ENCODE peak calls at places on chromosomes 6 and 20, in eight cellular contexts. One of them, this sample, is unnamed.

GRCh38 chr6:160750276-160750689 is 48.2 kb downstream of the PLG start:
- DNase-seq in epithelial cell of esophagus: peak
- DNase-seq in AG04450: no peak
- DNase-seq in pancreas: no peak
- DNase-seq in brain microvascular endothelial cell: no peak
- DNase-seq in IMR-90: no peak
- DNase-seq in body of pancreas: no peak
- DNase-seq in HFFc6: no peak
- DNase-seq in this sample: peak

GRCh38 chr6:91082311-91082803 is 495.5 kb upstream of the MAP3K7 start:
- DNase-seq in pancreas: no peak
- DNase-seq in body of pancreas: no peak
- DNase-seq in epithelial cell of esophagus: peak
- DNase-seq in brain microvascular endothelial cell: peak
- DNase-seq in IMR-90: peak
- DNase-seq in HFFc6: no peak
- DNase-seq in AG04450: no peak
- DNase-seq in this sample: no peak

GRCh38 chr6:41430875-41431274 is 95.5 kb downstream of the NCR2 start:
- DNase-seq in IMR-90: peak
- DNase-seq in brain microvascular endothelial cell: peak
- DNase-seq in pancreas: no peak
- DNase-seq in body of pancreas: no peak
- DNase-seq in AG04450: no peak
- DNase-seq in HFFc6: peak
- DNase-seq in epithelial cell of esophagus: peak
- DNase-seq in this sample: peak

GRCh38 chr20:528923-529594 is 14.5 kb downstream of the CSNK2A1 start:
- DNase-seq in HFFc6: peak
- DNase-seq in pancreas: no peak
- DNase-seq in brain microvascular endothelial cell: peak
- DNase-seq in epithelial cell of esophagus: peak
- DNase-seq in body of pancreas: no peak
- DNase-seq in AG04450: peak
- DNase-seq in IMR-90: peak
- DNase-seq in this sample: no peak

GRCh38 chr6:621916-622315 is 35.0 kb downstream of the HUS1B start:
- DNase-seq in HFFc6: no peak
- DNase-seq in AG04450: no peak
- DNase-seq in body of pancreas: no peak
- DNase-seq in IMR-90: no peak
- DNase-seq in epithelial cell of esophagus: no peak
- DNase-seq in brain microvascular endothelial cell: no peak
- DNase-seq in pancreas: no peak
- DNase-seq in this sample: no peak

GRCh38 chr6:44081753-44082152 is 45.5 kb downstream of the MRPL14 start:
- DNase-seq in pancreas: no peak
- DNase-seq in AG04450: no peak
- DNase-seq in HFFc6: no peak
- DNase-seq in body of pancreas: no peak
- DNase-seq in IMR-90: no peak
- DNase-seq in epithelial cell of esophagus: no peak
- DNase-seq in brain microvascular endothelial cell: no peak
- DNase-seq in this sample: no peak

GRCh38 chr6:87706187-87706966 is 4.3 kb upstream of the AKIRIN2 start:
- DNase-seq in body of pancreas: no peak
- DNase-seq in epithelial cell of esophagus: no peak
- DNase-seq in brain microvascular endothelial cell: no peak
- DNase-seq in IMR-90: peak
- DNase-seq in HFFc6: peak
- DNase-seq in AG04450: no peak
- DNase-seq in pancreas: no peak
- DNase-seq in this sample: no peak

GRCh38 chr6:143741480-143741879 is 63.7 kb downstream of the PHACTR2 start:
- DNase-seq in body of pancreas: no peak
- DNase-seq in epithelial cell of esophagus: no peak
- DNase-seq in HFFc6: no peak
- DNase-seq in IMR-90: no peak
- DNase-seq in pancreas: no peak
- DNase-seq in AG04450: no peak
- DNase-seq in brain microvascular endothelial cell: no peak
- DNase-seq in this sample: no peak

GRCh38 chr6:29628419-29629281 is 4.3 kb downstream of the GABBR1 start:
- DNase-seq in IMR-90: peak
- DNase-seq in HFFc6: peak
- DNase-seq in pancreas: peak
- DNase-seq in epithelial cell of esophagus: peak
- DNase-seq in brain microvascular endothelial cell: peak
- DNase-seq in body of pancreas: peak
- DNase-seq in AG04450: peak
- DNase-seq in this sample: peak

GRCh38 chr6:128519931-128520435 is 416 bp downstream of the PTPRK start:
- DNase-seq in brain microvascular endothelial cell: no peak
- DNase-seq in IMR-90: no peak
- DNase-seq in pancreas: peak
- DNase-seq in AG04450: no peak
- DNase-seq in body of pancreas: peak
- DNase-seq in epithelial cell of esophagus: peak
- DNase-seq in HFFc6: no peak
- DNase-seq in this sample: no peak

GRCh38 chr6:150617496-150618460 is 18.1 kb downstream of the PLEKHG1 start:
- DNase-seq in IMR-90: no peak
- DNase-seq in AG04450: no peak
- DNase-seq in brain microvascular endothelial cell: no peak
- DNase-seq in epithelial cell of esophagus: peak
- DNase-seq in body of pancreas: no peak
- DNase-seq in pancreas: no peak
- DNase-seq in HFFc6: no peak
- DNase-seq in this sample: no peak

GRCh38 chr6:138577151-138577915 is 78.0 kb upstream of the NHSL1 start:
- DNase-seq in body of pancreas: no peak
- DNase-seq in pancreas: no peak
- DNase-seq in IMR-90: no peak
- DNase-seq in brain microvascular endothelial cell: no peak
- DNase-seq in HFFc6: no peak
- DNase-seq in epithelial cell of esophagus: no peak
- DNase-seq in AG04450: no peak
- DNase-seq in this sample: no peak

GRCh38 chr6:89257781-89258180 is 40.6 kb upstream of the GABRR1 start:
- DNase-seq in AG04450: no peak
- DNase-seq in body of pancreas: no peak
- DNase-seq in HFFc6: no peak
- DNase-seq in epithelial cell of esophagus: no peak
- DNase-seq in IMR-90: no peak
- DNase-seq in pancreas: no peak
- DNase-seq in brain microvascular endothelial cell: no peak
- DNase-seq in this sample: no peak

GRCh38 chr6:129335792-129336191 is 374.2 kb downstream of the ARHGAP18 start:
- DNase-seq in brain microvascular endothelial cell: no peak
- DNase-seq in pancreas: no peak
- DNase-seq in IMR-90: no peak
- DNase-seq in body of pancreas: no peak
- DNase-seq in HFFc6: no peak
- DNase-seq in AG04450: no peak
- DNase-seq in epithelial cell of esophagus: no peak
- DNase-seq in this sample: no peak

GRCh38 chr6:158799051-158799792 is 19.9 kb downstream of the EZR start:
- DNase-seq in AG04450: no peak
- DNase-seq in pancreas: peak
- DNase-seq in brain microvascular endothelial cell: peak
- DNase-seq in epithelial cell of esophagus: peak
- DNase-seq in HFFc6: peak
- DNase-seq in body of pancreas: peak
- DNase-seq in IMR-90: peak
- DNase-seq in this sample: peak

GRCh38 chr6:89708316-89708715 is 69.8 kb upstream of the LYRM2 start:
- DNase-seq in brain microvascular endothelial cell: no peak
- DNase-seq in epithelial cell of esophagus: no peak
- DNase-seq in AG04450: no peak
- DNase-seq in IMR-90: no peak
- DNase-seq in body of pancreas: no peak
- DNase-seq in pancreas: no peak
- DNase-seq in HFFc6: no peak
- DNase-seq in this sample: no peak

GRCh38 chr20:33733654-33734576 is 2.1 kb downstream of the ZNF341 start:
- DNase-seq in IMR-90: peak
- DNase-seq in AG04450: no peak
- DNase-seq in epithelial cell of esophagus: peak
- DNase-seq in body of pancreas: peak
- DNase-seq in pancreas: no peak
- DNase-seq in brain microvascular endothelial cell: peak
- DNase-seq in HFFc6: peak
- DNase-seq in this sample: peak
- TF ChIP-seq CTCF in IMR-90: no peak
- TF ChIP-seq CTCF in AG04450: no peak
- TF ChIP-seq CTCF in epithelial cell of esophagus: no peak
- TF ChIP-seq CTCF in body of pancreas: no peak
- TF ChIP-seq CTCF in pancreas: no peak
- TF ChIP-seq CTCF in brain microvascular endothelial cell: no peak
- TF ChIP-seq CTCF in HFFc6: no peak
- TF ChIP-seq CTCF in this sample: no peak

DNA sequence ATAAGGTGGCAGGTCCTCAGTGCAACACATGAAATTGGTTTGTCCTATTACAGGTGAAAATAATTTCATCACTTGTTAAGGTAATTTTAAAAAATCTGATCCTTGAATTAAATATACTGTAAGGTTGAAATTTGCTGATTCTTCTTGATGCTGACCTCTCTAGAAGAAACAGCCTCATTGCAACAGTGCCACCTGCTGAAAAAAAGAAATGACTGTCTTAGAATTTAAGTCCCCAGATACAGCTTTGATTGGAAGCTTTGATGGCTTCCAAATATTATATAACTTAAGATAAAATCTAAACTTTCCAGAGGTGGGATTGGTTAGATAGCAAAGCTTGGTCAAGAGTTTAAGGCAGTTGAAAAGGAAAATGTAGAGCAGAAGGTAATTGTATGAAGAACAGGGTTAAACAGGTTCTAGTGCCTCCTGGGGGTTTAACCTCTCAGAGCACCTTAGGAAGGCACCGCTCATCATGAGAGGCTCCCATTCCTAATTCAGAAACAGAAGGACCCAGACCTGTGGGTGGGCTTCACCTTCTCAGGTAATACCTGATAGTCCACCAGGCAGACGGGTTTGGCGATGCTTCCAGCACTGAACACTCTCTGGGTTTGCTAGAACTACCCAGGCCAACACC is 401.0 kb downstream of the PAX1 start:
- DNase-seq in pancreas: no peak
- DNase-seq in epithelial cell of esophagus: peak
- DNase-seq in AG04450: no peak
- DNase-seq in body of pancreas: no peak
- DNase-seq in IMR-90: no peak
- DNase-seq in brain microvascular endothelial cell: peak
- DNase-seq in HFFc6: no peak
- DNase-seq in this sample: no peak
- TF ChIP-seq CTCF in pancreas: no peak
- TF ChIP-seq CTCF in epithelial cell of esophagus: peak
- TF ChIP-seq CTCF in AG04450: no peak
- TF ChIP-seq CTCF in body of pancreas: peak
- TF ChIP-seq CTCF in IMR-90: no peak
- TF ChIP-seq CTCF in brain microvascular endothelial cell: no peak
- TF ChIP-seq CTCF in HFFc6: peak
- TF ChIP-seq CTCF in this sample: no peak

DNA sequence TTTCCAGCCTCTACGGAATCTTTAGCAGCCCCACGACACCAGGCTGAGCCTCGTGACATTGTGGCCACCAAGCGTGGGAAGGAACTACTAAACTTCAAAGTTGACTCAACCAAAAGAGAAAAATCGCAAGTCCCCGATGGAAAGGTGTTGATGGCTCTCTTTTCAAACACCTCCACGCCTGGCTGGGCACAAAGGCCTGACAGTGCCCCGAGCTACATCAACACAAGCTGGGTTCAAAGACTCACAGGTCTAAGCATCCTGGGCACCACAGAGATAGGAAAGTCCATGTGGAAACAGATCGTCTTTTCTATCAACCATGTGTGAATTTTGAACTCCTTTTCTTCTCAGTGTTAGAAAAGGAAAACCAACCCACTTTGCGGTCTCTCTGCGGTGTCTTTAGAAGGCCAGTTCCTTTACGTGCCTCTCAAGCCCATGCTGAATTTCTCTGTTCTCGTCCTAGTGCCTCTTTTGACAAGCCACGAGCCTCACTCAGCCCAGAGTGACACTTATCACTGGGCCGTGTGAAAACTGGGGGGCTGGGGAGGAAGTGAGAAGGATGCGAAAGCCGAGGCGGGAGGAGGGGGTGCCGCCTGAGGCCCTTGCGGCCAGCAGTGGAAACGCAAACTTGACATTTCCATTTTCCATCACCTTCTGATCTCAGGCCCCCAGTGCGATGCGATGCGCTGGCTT is 59.4 kb downstream of the GFOD1 start:
- DNase-seq in AG04450: no peak
- DNase-seq in body of pancreas: no peak
- DNase-seq in IMR-90: no peak
- DNase-seq in HFFc6: no peak
- DNase-seq in brain microvascular endothelial cell: no peak
- DNase-seq in pancreas: no peak
- DNase-seq in epithelial cell of esophagus: no peak
- DNase-seq in this sample: no peak
- TF ChIP-seq CTCF in AG04450: peak
- TF ChIP-seq CTCF in body of pancreas: no peak
- TF ChIP-seq CTCF in IMR-90: no peak
- TF ChIP-seq CTCF in HFFc6: no peak
- TF ChIP-seq CTCF in brain microvascular endothelial cell: peak
- TF ChIP-seq CTCF in pancreas: no peak
- TF ChIP-seq CTCF in epithelial cell of esophagus: no peak
- TF ChIP-seq CTCF in this sample: no peak

DNA sequence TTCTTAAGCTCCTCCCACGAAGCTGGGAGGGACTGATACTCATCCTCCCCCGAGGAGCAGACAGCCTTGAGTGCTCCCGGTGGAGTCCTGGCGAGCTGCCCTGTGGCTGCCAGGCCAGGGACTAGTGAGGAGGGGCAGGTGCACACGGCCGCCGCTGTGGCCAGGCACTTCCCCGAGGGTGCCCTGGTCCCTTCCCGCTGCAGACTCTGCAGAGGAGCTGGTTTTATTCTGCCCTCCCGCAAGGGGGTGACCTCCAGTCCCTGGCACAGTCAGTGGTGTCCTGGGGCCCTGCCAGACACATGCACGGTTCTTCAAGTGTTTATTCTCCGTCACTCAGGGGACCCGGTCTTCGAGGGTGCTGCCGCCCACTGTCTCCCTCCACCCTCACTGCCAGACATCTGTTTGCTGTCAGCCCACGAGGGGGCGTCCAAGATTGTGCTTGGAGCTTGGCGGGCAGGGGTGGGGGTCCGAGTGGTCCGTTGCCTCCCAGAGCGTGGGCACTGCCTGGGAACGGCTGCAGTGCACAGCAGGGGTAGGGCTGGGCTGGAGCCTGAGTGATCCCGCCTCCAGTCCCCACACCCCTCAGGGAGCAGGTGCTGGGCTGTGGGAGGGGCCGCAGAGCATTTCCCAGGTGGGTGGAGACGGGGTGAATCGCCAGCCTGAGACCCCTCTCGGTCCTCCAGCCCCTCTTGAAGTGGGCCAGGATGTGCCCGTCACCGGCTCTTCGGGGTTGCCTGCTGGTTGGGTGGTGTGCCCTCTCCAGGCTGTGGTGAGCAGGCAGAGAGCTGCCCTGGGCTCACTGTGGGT is 3.1 kb upstream of the CABLES2 start:
- DNase-seq in body of pancreas: peak
- DNase-seq in brain microvascular endothelial cell: no peak
- DNase-seq in HFFc6: peak
- DNase-seq in AG04450: no peak
- DNase-seq in IMR-90: no peak
- DNase-seq in pancreas: peak
- DNase-seq in epithelial cell of esophagus: peak
- DNase-seq in this sample: peak
- TF ChIP-seq CTCF in body of pancreas: peak
- TF ChIP-seq CTCF in brain microvascular endothelial cell: peak
- TF ChIP-seq CTCF in HFFc6: peak
- TF ChIP-seq CTCF in AG04450: peak
- TF ChIP-seq CTCF in IMR-90: peak
- TF ChIP-seq CTCF in pancreas: no peak
- TF ChIP-seq CTCF in epithelial cell of esophagus: peak
- TF ChIP-seq CTCF in this sample: peak